ENCODE peak calls at places on chromosomes 7 and 10, in four cellular contexts. G is HepG2, O is lower leg skin, V is ascending aorta. Q is an unnamed sample.

GRCh38 chr7:118306771-118307170 is 82.3 kb downstream of the ANKRD7 start:
- DNase-seq in G (no peak), O (no peak), V (no peak), Q (no peak)

GRCh38 chr7:129227646-129228578 is 3.1 kb downstream of the AHCYL2 start:
- DNase-seq in G (no peak), O (no peak), V (no peak), Q (no peak)

GRCh38 chr10:8402469-8403074 is 348.1 kb downstream of the GATA3 start:
- DNase-seq in G (no peak), O (no peak), V (no peak), Q (no peak)

GRCh38 chr7:116208919-116209318 is 1.4 kb upstream of the TES start:
- DNase-seq in G (no peak), O (no peak), V (no peak), Q (no peak)

GRCh38 chr7:148883233-148884048 is 650 bp downstream of the EZH2 start:
- DNase-seq in G (no peak), O (peak), V (no peak), Q (peak)

GRCh38 chr10:45403151-45403550 is 29.1 kb downstream of the ALOX5 start:
- DNase-seq in G (no peak), O (no peak), V (no peak), Q (no peak)

GRCh38 chr10:76618641-76619040 is 1019.0 kb downstream of the KCNMA1 start:
- DNase-seq in G (no peak), O (no peak), V (no peak), Q (no peak)

GRCh38 chr10:78781251-78781913 is 287.4 kb upstream of the ZMIZ1 start:
- DNase-seq in G (no peak), O (peak), V (no peak), Q (no peak)

GRCh38 chr7:118184392-118184899 is 482 bp downstream of the LSM8 start:
- DNase-seq in G (no peak), O (no peak), V (no peak), Q (no peak)

GRCh38 chr10:28910960-28911359 is 233.6 kb downstream of the BAMBI start:
- DNase-seq in G (no peak), O (no peak), V (no peak), Q (no peak)

GRCh38 chr10:48478980-48479811 is 125.7 kb downstream of the ARHGAP22 start:
- DNase-seq in G (no peak), O (peak), V (no peak), Q (peak)

GRCh38 chr10:79266092-79266491 is 81.2 kb upstream of the PPIF start:
- DNase-seq in G (no peak), O (no peak), V (no peak), Q (no peak)

GRCh38 chr10:116608683-116609594 is 11.8 kb upstream of the PNLIPRP2 start:
- DNase-seq in G (no peak), O (peak), V (no peak), Q (no peak)

GRCh38 chr10:103276941-103277712 is at the start of gene INA:
- DNase-seq in G (no peak), O (no peak), V (no peak), Q (no peak)

GRCh38 chr7:105718511-105718925 is 137.2 kb upstream of the EFCAB10 start:
- DNase-seq in G (no peak), O (no peak), V (no peak), Q (no peak)

GRCh38 chr10:129277080-129277479 is 190.0 kb upstream of the MGMT start:
- DNase-seq in G (no peak), O (no peak), V (no peak), Q (no peak)

GRCh38 chr10:129272859-129273258 is 194.2 kb upstream of the MGMT start:
- DNase-seq in G (no peak), O (no peak), V (no peak), Q (no peak)

GRCh38 chr10:129277804-129278203 is 189.2 kb upstream of the MGMT start:
- DNase-seq in G (no peak), O (no peak), V (no peak), Q (no peak)

GRCh38 chr10:129275886-129276285 is 191.2 kb upstream of the MGMT start:
- DNase-seq in G (no peak), O (no peak), V (no peak), Q (no peak)

DNA sequence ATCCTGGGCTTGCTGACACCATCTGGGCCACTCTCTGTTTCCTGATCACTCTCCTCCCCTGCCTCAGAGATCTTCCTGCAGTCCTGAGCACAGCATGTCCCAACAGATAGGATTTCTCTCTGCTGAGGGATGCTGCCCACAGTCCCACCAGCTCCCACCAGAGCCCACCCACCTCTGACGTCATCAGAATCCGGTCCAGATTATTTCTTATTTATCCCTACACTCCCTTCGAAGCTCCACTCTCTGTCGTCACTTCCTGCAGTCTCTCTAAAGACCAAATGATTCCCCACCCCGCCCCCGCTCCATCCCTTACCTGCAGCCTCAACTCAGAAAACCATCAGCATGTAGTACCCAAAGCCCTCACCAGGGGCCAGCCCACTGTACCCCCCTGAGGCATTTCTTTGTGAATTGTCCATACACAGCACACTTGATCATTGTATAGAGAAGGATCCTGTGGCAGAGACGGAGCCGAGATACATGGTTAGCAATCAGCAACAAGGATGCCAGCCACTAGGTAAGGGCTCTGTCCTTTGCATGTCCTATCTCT is 192.0 kb upstream of the MGMT start:
- DNase-seq in G (no peak), O (no peak), V (no peak), Q (no peak)
- TF ChIP-seq CTCF in G (no peak), O (no peak), V (no peak), Q (no peak)

GRCh38 chr10:5921746-5922145 is 31.7 kb downstream of the FBH1 start:
- DNase-seq in G (no peak), O (no peak), V (no peak), Q (no peak)
- TF ChIP-seq CTCF in G (no peak), O (no peak), V (no peak), Q (no peak)

GRCh38 chr7:51187941-51188340 is 128.7 kb downstream of the COBL start:
- DNase-seq in G (no peak), O (no peak), V (no peak), Q (no peak)
- TF ChIP-seq CTCF in G (peak), O (no peak), V (no peak), Q (no peak)

DNA sequence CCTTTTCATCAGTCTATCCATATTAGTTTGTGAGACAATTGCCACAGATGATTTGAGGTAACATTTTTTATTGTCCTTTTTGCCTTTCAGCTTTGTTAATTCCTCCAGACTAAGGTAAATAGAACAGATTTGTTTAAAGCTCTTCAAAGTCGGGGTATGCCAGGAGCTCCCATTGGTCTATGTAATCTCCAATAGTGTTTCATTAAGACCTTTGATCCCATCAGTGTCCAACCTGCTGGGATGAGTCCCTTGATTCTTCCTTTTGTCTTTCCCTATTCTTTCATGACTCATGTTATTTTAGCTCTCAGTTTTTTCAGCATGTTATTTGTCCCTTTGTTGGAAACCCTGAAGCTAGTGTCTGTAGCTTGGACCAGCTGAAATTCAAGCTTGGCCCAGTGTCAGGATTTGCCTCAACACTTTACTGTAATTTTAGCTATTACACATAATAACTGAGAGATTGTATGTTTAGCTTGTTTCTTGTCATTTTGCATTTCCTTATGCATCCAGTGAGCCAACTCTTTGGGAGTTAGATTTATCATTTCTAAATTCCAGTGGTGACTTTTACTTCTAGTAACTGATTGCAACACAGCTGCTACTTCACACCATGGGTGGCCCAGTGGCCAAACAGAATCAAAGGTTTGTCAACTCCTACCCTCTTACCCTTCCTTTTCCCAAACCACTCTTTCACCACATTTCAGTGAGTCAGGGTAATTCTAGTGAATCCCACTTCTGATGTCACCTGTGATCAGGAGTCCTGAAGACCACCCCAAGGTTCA is 15.3 kb downstream of the AGBL3 start:
- DNase-seq in G (peak), O (no peak), V (no peak), Q (no peak)
- TF ChIP-seq CTCF in G (no peak), O (no peak), V (no peak), Q (no peak)

DNA sequence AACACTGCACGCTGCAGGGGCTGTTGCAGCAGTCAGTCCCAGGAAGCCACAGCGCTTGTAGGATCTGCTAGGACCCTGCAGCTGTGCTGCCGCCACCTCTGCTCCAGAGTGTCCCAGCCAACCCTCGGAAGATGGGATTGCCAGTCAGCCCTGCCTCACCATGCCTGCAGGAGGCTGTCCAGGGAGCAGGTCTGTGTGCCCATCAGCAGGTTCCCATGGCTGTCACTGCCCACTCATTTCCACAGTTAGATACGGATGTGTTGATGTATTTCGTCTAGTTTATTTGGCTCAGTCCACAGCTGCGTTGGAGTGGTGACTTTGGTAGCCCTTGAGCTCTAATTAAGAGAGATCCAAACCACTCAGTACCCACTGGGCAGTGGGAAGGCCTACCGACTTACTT is 35.7 kb downstream of the SHH start:
- DNase-seq in G (no peak), O (no peak), V (no peak), Q (no peak)
- TF ChIP-seq CTCF in G (no peak), O (no peak), V (no peak), Q (no peak)

GRCh38 chr7:4527988-4528641 is 154.0 kb upstream of the FOXK1 start:
- DNase-seq in G (no peak), O (no peak), V (no peak), Q (no peak)
- TF ChIP-seq CTCF in G (no peak), O (no peak), V (no peak), Q (no peak)

GRCh38 chr7:1922870-1923236 is 252.8 kb downstream of the ELFN1 start:
- DNase-seq in G (no peak), O (no peak), V (no peak), Q (no peak)
- TF ChIP-seq CTCF in G (peak), O (no peak), V (no peak), Q (no peak)

GRCh38 chr10:17227367-17228080 is 517 bp upstream of the VIM start:
- DNase-seq in G (no peak), O (no peak), V (no peak), Q (no peak)
- TF ChIP-seq CTCF in G (no peak), O (no peak), V (peak), Q (peak)

GRCh38 chr10:60818134-60818770 is 40.0 kb downstream of the CDK1 start:
- DNase-seq in G (no peak), O (no peak), V (no peak), Q (no peak)
- TF ChIP-seq CTCF in G (no peak), O (no peak), V (no peak), Q (no peak)

Q was measured in osteocyte.